ENCODE peak calls at places on chromosomes 12 and 14, in four cellular contexts. H is AG09309, D is NCI-H2171, L is glutamatergic neuron. O is an unnamed sample.

GRCh38 chr14:64510825-64511679 is 6.5 kb downstream of the ZBTB1 start:
- DNase-seq in L (peak; percentile 63), H (no peak), D (peak; percentile 56), O (peak; percentile 87)

GRCh38 chr14:73424453-73424852 is 33.9 kb downstream of the NUMB start:
- DNase-seq in H (no peak), D (no peak), L (no peak), O (no peak)

GRCh38 chr12:42237853-42238239 is 202 bp downstream of the YAF2 start:
- DNase-seq in D (peak; percentile 26), H (no peak), L (no peak), O (no peak)

GRCh38 chr12:125683748-125684381 is 618.6 kb downstream of the AACS start:
- DNase-seq in L (peak; percentile 83), H (no peak), D (peak; percentile 7), O (peak; percentile 8)

GRCh38 chr14:49861581-49861922 is 9.0 kb upstream of the NEMF start:
- DNase-seq in D (peak; percentile 36), L (peak; percentile 31), H (peak; percentile 55), O (peak; percentile 44)

GRCh38 chr12:114746297-114747074 is 62.5 kb upstream of the TBX3 start:
- DNase-seq in D (no peak), L (no peak), H (peak; percentile 41), O (no peak)

GRCh38 chr12:64528616-64529015 is 76.7 kb downstream of the TBK1 start:
- DNase-seq in D (peak; percentile 64), H (no peak), L (peak; percentile 28), O (peak; percentile 44)

GRCh38 chr12:94100254-94100653 is 48.1 kb upstream of the PLXNC1 start:
- DNase-seq in D (no peak), H (peak; percentile 67), L (no peak), O (no peak)

GRCh38 chr14:73759183-73759713 is 45.1 kb upstream of the PNMA1 start:
- DNase-seq in L (peak; percentile 79), H (no peak), D (peak; percentile 57), O (no peak)

GRCh38 chr12:51959211-51959610 is 7.7 kb downstream of the ACVR1B start:
- DNase-seq in L (no peak), H (no peak), D (no peak), O (no peak)

GRCh38 chr12:169528-170360 is 44.2 kb downstream of the SLC6A12 start:
- DNase-seq in L (no peak), D (no peak), H (no peak), O (no peak)

GRCh38 chr12:117076410-117077372 is 22.5 kb downstream of the TESC start:
- DNase-seq in L (peak; percentile 4), D (no peak), H (no peak), O (no peak)

GRCh38 chr14:75247286-75247922 is 31.2 kb upstream of the FOS start:
- DNase-seq in H (no peak), D (no peak), L (no peak), O (no peak)

GRCh38 chr12:78034025-78034424 is 203.3 kb downstream of the NAV3 start:
- DNase-seq in D (no peak), H (peak; percentile 34), L (no peak), O (no peak)

GRCh38 chr12:18581232-18581962 is 156.4 kb downstream of the PLCZ1 start:
- DNase-seq in L (no peak), H (no peak), D (no peak), O (no peak)

GRCh38 chr12:94706250-94706661 is 55.9 kb upstream of the TMCC3 start:
- DNase-seq in D (no peak), L (no peak), H (no peak), O (no peak)

GRCh38 chr12:45388545-45388944 is 172.7 kb downstream of the ANO6 start:
- DNase-seq in H (peak; percentile 11), D (no peak), L (no peak), O (peak; percentile 10)

GRCh38 chr12:82896979-82897378 is 210.3 kb downstream of the TMTC2 start:
- DNase-seq in L (no peak), D (no peak), H (no peak), O (no peak)

GRCh38 chr14:105473033-105473676 is 1.5 kb upstream of the CRIP2 start:
- DNase-seq in H (no peak), D (peak; percentile 30), L (no peak), O (no peak)

GRCh38 chr12:59118356-59118755 is 198.1 kb upstream of the LRIG3 start:
- DNase-seq in D (no peak), H (no peak), L (no peak), O (no peak)

GRCh38 chr14:34498684-34499412 is 36.8 kb upstream of the SPTSSA start:
- DNase-seq in H (no peak), D (no peak), L (no peak), O (peak; percentile 36)

GRCh38 chr14:99064262-99064954 is 207.6 kb downstream of the BCL11B start:
- DNase-seq in H (no peak), D (no peak), L (no peak), O (no peak)

GRCh38 chr12:62379026-62379722 is 87.5 kb upstream of the MON2 start:
- DNase-seq in D (no peak), L (no peak), H (peak; percentile 11), O (no peak)

GRCh38 chr12:12561305-12562015 is 1.2 kb downstream of the DUSP16 start:
- DNase-seq in H (no peak), L (peak; percentile 65), D (no peak), O (peak; percentile 44)

GRCh38 chr12:6916426-6917200 is 2.2 kb downstream of the ENO2 start:
- DNase-seq in D (no peak), H (no peak), L (no peak), O (no peak)

GRCh38 chr14:71521238-71521637 is 411.0 kb upstream of the RGS6 start:
- DNase-seq in D (no peak), H (no peak), L (no peak), O (no peak)

GRCh38 chr14:22390195-22390594 is 198.8 kb downstream of the DAD1 start:
- DNase-seq in L (no peak), H (no peak), D (no peak), O (no peak)

GRCh38 chr14:95961481-95961880 is 77.7 kb upstream of the C14orf132 start:
- DNase-seq in L (no peak), H (no peak), D (no peak), O (no peak)

GRCh38 chr14:87286826-87287225 is 706.2 kb downstream of the GALC start:
- DNase-seq in H (no peak), D (no peak), L (no peak), O (no peak)

GRCh38 chr14:69268223-69268622 is 8.3 kb downstream of the GALNT16 start:
- DNase-seq in L (no peak), H (no peak), D (no peak), O (no peak)

GRCh38 chr12:96710127-96710745 is 196.8 kb upstream of the NEDD1 start:
- DNase-seq in D (no peak), H (no peak), L (no peak), O (no peak)

GRCh38 chr12:106205208-106206069 is 42.4 kb downstream of the CKAP4 start:
- DNase-seq in L (no peak), D (no peak), H (no peak), O (no peak)

O was measured in NCI-H1694.